ENCODE peak calls at places on chromosome 14, in eight cellular contexts. R, F, U, J, K, G, S and A are unnamed samples.
A peak's percentile ranks its signal among the peaks of the same experiment; 100 is the strongest.

GRCh38 chr14:95059126-95059525 is 98.2 kb downstream of the DICER1 start:
- DNase-seq in G (no peak), J (no peak), R (no peak), F (no peak), K (no peak), S (no peak), U (no peak), A (no peak)

GRCh38 chr14:91272341-91273272 is 28.1 kb upstream of the GPR68 start:
- DNase-seq in U (no peak), R (no peak), G (no peak), S (no peak), F (no peak), K (no peak), J (no peak), A (no peak)

GRCh38 chr14:35042632-35043031 is 3.4 kb upstream of the FAM177A1 start:
- DNase-seq in U (no peak), S (no peak), K (no peak), F (no peak), G (no peak), R (no peak), J (no peak), A (no peak)

GRCh38 chr14:76309572-76310551 is 66.1 kb upstream of the ESRRB start:
- DNase-seq in J (no peak), S (no peak), R (no peak), K (peak; percentile 64), U (peak; percentile 65), G (no peak), F (peak; percentile 90), A (no peak)

GRCh38 chr14:44962573-44963528 is 861 bp downstream of the TOGARAM1 start:
- DNase-seq in K (peak; percentile 59), F (peak; percentile 56), U (peak; percentile 60), J (peak; percentile 71), S (peak; percentile 69), G (peak; percentile 92), R (peak; percentile 41), A (peak; percentile 34)

GRCh38 chr14:69226736-69227135 is 33.2 kb upstream of the GALNT16 start:
- DNase-seq in R (peak; percentile 19), J (no peak), G (no peak), U (no peak), K (no peak), S (no peak), F (no peak), A (no peak)

GRCh38 chr14:61505815-61506809 is 184.7 kb downstream of the PRKCH start:
- DNase-seq in U (no peak), K (no peak), J (no peak), S (no peak), F (no peak), G (no peak), R (peak; percentile 98), A (no peak)

GRCh38 chr14:23430733-23431105 is 4.7 kb downstream of the MYH7 start:
- DNase-seq in F (no peak), U (no peak), R (peak; percentile 4), J (no peak), K (peak; percentile 16), G (peak; percentile 16), S (peak; percentile 27), A (no peak)

GRCh38 chr14:101562659-101563351 is 1.5 kb downstream of the DIO3 start:
- DNase-seq in F (no peak), J (no peak), U (no peak), G (peak; percentile 71), S (no peak), R (no peak), K (no peak), A (no peak)

GRCh38 chr14:70808402-70809237 is 693 bp downstream of the MAP3K9 start:
- DNase-seq in G (peak; percentile 90), K (peak; percentile 31), S (peak; percentile 48), U (peak; percentile 21), F (peak; percentile 69), J (peak; percentile 69), R (no peak), A (peak; percentile 48)

GRCh38 chr14:22650960-22651521 is 6.9 kb upstream of the OR6J1 start:
- DNase-seq in S (no peak), F (no peak), J (no peak), G (no peak), U (no peak), R (peak; percentile 22), K (no peak), A (no peak)

GRCh38 chr14:35879654-35880249 is 53.6 kb downstream of the BRMS1L start:
- DNase-seq in S (no peak), F (peak; percentile 3), U (no peak), K (no peak), R (peak; percentile 6), G (no peak), J (no peak), A (peak; percentile 21)

GRCh38 chr14:74462993-74463392 is 30.1 kb downstream of the NPC2 start:
- DNase-seq in J (no peak), F (no peak), K (no peak), U (no peak), R (no peak), S (no peak), G (no peak), A (no peak)

GRCh38 chr14:85867450-85867849 is 337.5 kb downstream of the FLRT2 start:
- DNase-seq in G (no peak), R (no peak), S (no peak), J (no peak), U (no peak), K (no peak), F (no peak), A (no peak)

GRCh38 chr14:73234029-73234428 is 3.3 kb upstream of the PAPLN start:
- DNase-seq in S (no peak), K (no peak), F (no peak), R (no peak), U (no peak), G (no peak), J (no peak), A (no peak)

GRCh38 chr14:54515670-54516069 is 6.0 kb downstream of the CGRRF1 start:
- DNase-seq in K (no peak), G (no peak), R (no peak), S (no peak), F (no peak), U (no peak), J (no peak), A (no peak)

GRCh38 chr14:54512393-54512792 is 2.7 kb downstream of the CGRRF1 start:
- DNase-seq in S (no peak), U (no peak), G (no peak), F (no peak), K (no peak), J (no peak), R (no peak), A (no peak)

DNA sequence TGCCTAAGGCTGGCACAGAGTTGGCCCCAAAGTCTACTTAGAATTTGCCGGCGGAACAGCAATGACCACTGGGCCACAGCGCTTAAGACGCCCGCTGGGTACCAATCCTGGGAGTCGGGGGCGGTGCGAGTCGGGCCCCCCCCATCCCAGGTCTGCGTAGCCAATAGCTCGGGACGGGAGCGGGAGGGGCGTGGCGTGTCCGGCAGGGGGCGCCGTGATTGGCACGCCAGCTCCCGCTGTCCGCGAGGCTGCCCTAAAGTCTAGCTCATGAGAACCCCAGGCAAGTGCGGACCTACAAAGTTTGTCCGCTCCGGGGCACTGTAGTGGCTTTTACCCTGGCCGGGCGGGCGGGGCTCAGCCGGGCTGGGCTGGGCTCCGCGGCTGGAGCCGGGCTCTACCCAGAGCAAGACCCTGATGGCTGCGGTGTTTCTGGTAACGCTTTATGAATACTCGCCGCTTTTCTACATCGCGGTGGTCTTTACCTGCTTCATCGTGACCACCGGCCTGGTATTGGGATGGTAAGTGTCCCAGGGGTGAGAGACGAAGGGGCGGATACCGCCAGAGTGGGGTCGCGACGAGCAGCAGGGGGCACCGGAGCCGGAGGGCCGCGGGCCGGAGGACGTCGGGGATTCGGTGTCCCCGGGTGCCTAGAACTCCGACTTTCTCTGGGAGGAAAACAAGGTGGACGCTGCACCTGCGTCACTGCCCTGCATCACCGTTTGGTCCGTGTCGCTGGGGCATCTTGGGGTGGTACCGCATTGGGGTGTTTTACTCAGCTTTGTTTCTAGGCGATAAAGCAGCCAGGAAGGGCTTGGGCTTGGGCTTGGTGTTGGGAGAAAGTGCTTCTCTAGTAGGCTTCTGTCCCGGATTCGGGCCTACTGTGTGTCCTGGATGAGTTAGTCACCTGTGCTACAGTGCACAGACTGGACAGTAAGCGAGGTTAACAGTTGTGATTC is at the start of gene CGRRF1:
- DNase-seq in R (peak; percentile 96), U (peak; percentile 99), S (peak; percentile 99), F (peak; percentile 99), G (peak; percentile 99), K (peak; percentile 100), J (peak; percentile 99), A (peak; percentile 97)
- H3K4me1 ChIP-seq in R (peaks cover 5% of the 10 kb centered on the region), U (no peaks in the 10 kb centered on the region), S (peaks cover 29% of the 10 kb centered on the region), F (peaks cover 15% of the 10 kb centered on the region), G (peaks cover 25% of the 10 kb centered on the region), K (peaks cover 25% of the 10 kb centered on the region), J (peaks cover 11% of the 10 kb centered on the region), A (peaks cover 1% of the 10 kb centered on the region)

GRCh38 chr14:21048638-21049037 is 6.5 kb downstream of the RNASE7 start:
- DNase-seq in S (peak; percentile 47), F (no peak), J (no peak), U (no peak), K (no peak), R (peak; percentile 44), G (no peak), A (no peak)

GRCh38 chr14:21044106-21044618 is 2.0 kb downstream of the RNASE7 start:
- DNase-seq in K (no peak), G (no peak), J (no peak), R (no peak), S (peak; percentile 59), F (no peak), U (peak; percentile 58), A (peak; percentile 40)

GRCh38 chr14:21049263-21049662 is 7.1 kb downstream of the RNASE7 start:
- DNase-seq in S (no peak), F (no peak), K (no peak), J (no peak), U (no peak), R (peak; percentile 73), G (no peak), A (no peak)

GRCh38 chr14:21050597-21050996 is 7.0 kb upstream of the RNASE8 start:
- DNase-seq in R (no peak), J (no peak), S (no peak), U (no peak), F (no peak), G (no peak), K (no peak), A (no peak)

DNA sequence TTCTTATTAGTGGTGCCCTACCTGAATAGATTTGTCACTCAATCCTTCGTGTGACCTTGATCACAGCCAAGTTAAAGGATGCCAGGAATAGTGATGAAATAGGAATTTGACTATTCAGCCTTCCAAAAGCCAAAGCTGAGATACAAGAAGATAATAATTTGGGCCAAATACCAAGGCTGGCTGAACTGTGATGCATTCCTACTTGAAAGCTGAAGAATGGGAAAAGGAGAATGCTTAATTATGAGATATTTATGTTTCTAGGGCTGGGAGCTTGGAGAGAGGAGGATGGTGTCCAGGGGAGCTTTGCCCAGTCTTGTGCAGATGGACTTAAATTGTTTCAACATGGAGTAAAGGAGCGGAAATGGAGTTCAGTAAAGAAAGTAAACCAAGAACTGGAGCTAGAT is 5.2 kb downstream of the RNASE7 start:
- DNase-seq in K (no peak), U (no peak), R (peak; percentile 67), F (no peak), G (no peak), J (no peak), S (no peak), A (no peak)
- H3K27ac ChIP-seq in K (no peak overlapping the region), U (no peak overlapping the region), R (no peak overlapping the region), F (no peak overlapping the region), G (peak overlapping the region; percentile 62), J (peak overlapping the region; percentile 47), S (peak overlapping the region; percentile 81), A (no peak overlapping the region)

GRCh38 chr14:50860478-50861086 is 11.3 kb upstream of the ABHD12B start:
- DNase-seq in K (peak; percentile 77), S (peak; percentile 89), J (peak; percentile 85), U (peak; percentile 70), G (peak; percentile 93), R (peak; percentile 44), F (peak; percentile 80), A (peak; percentile 74)
- H3K4me1 ChIP-seq in K (peaks cover 6% of the 10 kb centered on the region), S (peaks cover 6% of the 10 kb centered on the region), J (no peaks in the 10 kb centered on the region), U (no peaks in the 10 kb centered on the region), G (no peaks in the 10 kb centered on the region), R (peaks cover 10% of the 10 kb centered on the region), F (peaks cover 41% of the 10 kb centered on the region), A (no peaks in the 10 kb centered on the region)

GRCh38 chr14:51657762-51658161 is 6.1 kb downstream of the FRMD6 start:
- DNase-seq in K (no peak), G (no peak), U (no peak), R (no peak), S (no peak), F (no peak), J (no peak), A (no peak)
- H3K27ac ChIP-seq in K (no peak overlapping the region), G (no peak overlapping the region), U (no peak overlapping the region), R (peak overlapping the region; percentile 14), S (no peak overlapping the region), F (no peak overlapping the region), J (no peak overlapping the region), A (no peak overlapping the region)